ENCODE peak calls at places on chromosomes 13 and 19, in six cellular contexts. Z is mesendoderm, S is H1, B is mesenchymal stem cell, X is IMR-90, F is neuronal stem cell. N is an unnamed sample.

GRCh38 chr13:26255717-26256277 is 1.9 kb downstream of the CDK8 start:
- DNase-seq in Z (no peak), X (peak), S (no peak), B (peak), F (no peak), N (no peak)

GRCh38 chr13:87777395-87777794 is 106.2 kb downstream of the SLITRK5 start:
- DNase-seq in Z (peak), X (no peak), S (no peak), F (no peak), B (peak), N (no peak)

GRCh38 chr19:12867120-12868099 is 13.8 kb downstream of the DNASE2 start:
- DNase-seq in X (peak), B (peak), Z (peak), S (peak), F (peak), N (peak)

GRCh38 chr19:19502281-19502680 is 13.1 kb downstream of the TSSK6 start:
- DNase-seq in F (no peak), B (no peak), Z (no peak), X (no peak), S (no peak), N (no peak)

GRCh38 chr13:101838305-101838835 is 385.9 kb downstream of the ITGBL1 start:
- DNase-seq in X (peak), B (peak), S (no peak), Z (no peak), F (no peak), N (no peak)

GRCh38 chr19:13872695-13873389 is 4.1 kb upstream of the NANOS3 start:
- DNase-seq in F (peak), X (no peak), B (no peak), S (peak), Z (peak), N (peak)

GRCh38 chr19:55454787-55455243 is 6.6 kb downstream of the ISOC2 start:
- DNase-seq in X (peak), S (peak), Z (peak), F (no peak), B (peak), N (peak)

GRCh38 chr19:4737955-4738580 is 14.4 kb upstream of the DPP9 start:
- DNase-seq in F (peak), Z (no peak), X (no peak), S (no peak), B (no peak), N (no peak)

GRCh38 chr13:23790591-23791170 is 98.5 kb downstream of the MIPEP start:
- DNase-seq in F (no peak), B (peak), Z (peak), X (peak), S (no peak), N (no peak)

GRCh38 chr13:48603375-48603774 is 50.4 kb upstream of the CYSLTR2 start:
- DNase-seq in S (peak), F (no peak), X (no peak), B (no peak), Z (no peak), N (no peak)

GRCh38 chr13:98910501-98910951 is 67.3 kb downstream of the DOCK9 start:
- DNase-seq in F (no peak), B (peak), Z (peak), X (peak), S (no peak), N (no peak)

GRCh38 chr19:48330012-48330681 is 4.8 kb downstream of the EMP3 start:
- DNase-seq in F (peak), B (peak), S (peak), X (no peak), Z (peak), N (peak)

GRCh38 chr13:41200126-41200525 is 5.8 kb upstream of the KBTBD7 start:
- DNase-seq in S (no peak), Z (no peak), X (no peak), B (no peak), F (no peak), N (no peak)

GRCh38 chr13:100646030-100646673 is 28.4 kb downstream of the TMTC4 start:
- DNase-seq in S (no peak), B (peak), Z (peak), X (peak), F (no peak), N (no peak)

GRCh38 chr19:10991521-10992081 is 30.8 kb downstream of the SMARCA4 start:
- DNase-seq in B (no peak), X (no peak), Z (no peak), F (no peak), S (no peak), N (no peak)

GRCh38 chr19:11142528-11143171 is 12.9 kb downstream of the SPC24 start:
- DNase-seq in X (peak), F (peak), Z (peak), S (no peak), B (peak), N (peak)

GRCh38 chr19:16569609-16570320 is 2.5 kb downstream of the SLC35E1 start:
- DNase-seq in S (no peak), F (no peak), X (no peak), Z (peak), B (no peak), N (no peak)

GRCh38 chr19:1651548-1652394 is 644 bp downstream of the TCF3 start:
- DNase-seq in B (peak), F (peak), S (no peak), Z (peak), X (peak), N (no peak)
- H3K27ac ChIP-seq in B (no peak), F (peak), S (peak), Z (peak), X (peak), N (no peak)

DNA sequence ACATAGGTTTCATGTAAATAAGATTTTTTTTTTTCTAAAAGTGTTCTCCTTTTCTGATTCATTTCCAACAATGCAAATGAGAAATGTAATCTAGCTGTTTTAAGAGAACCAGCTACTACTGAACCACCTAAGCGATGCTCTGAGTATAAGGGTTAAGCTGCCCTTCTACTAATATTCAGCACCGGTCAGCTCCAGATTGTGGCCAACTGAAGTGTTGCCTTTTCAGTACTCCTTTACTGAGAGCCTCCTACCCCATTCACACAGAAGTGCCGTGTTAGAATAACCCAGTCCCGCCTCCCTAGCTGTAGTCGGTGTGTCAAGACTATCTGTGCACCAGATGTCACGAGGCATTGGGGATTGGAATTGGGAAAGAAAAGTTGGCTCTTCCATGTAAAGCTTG is 45.4 kb downstream of the FAM124A start:
- DNase-seq in X (no peak), F (no peak), Z (no peak), B (peak), S (no peak), N (peak)
- H2BK15ac ChIP-seq in X (no peak), F (no peak), Z (no peak), B (no peak), S (no peak), N (no peak)

GRCh38 chr19:30338066-30338465 is 34.1 kb upstream of the ZNF536 start:
- DNase-seq in S (no peak), B (no peak), Z (no peak), X (no peak), F (no peak), N (no peak)

GRCh38 chr19:30334841-30335240 is 37.3 kb upstream of the ZNF536 start:
- DNase-seq in S (no peak), X (no peak), F (no peak), B (no peak), Z (no peak), N (no peak)

GRCh38 chr19:30333291-30334065 is 38.7 kb upstream of the ZNF536 start:
- DNase-seq in Z (no peak), X (no peak), F (no peak), S (no peak), B (no peak), N (no peak)

GRCh38 chr19:30336290-30336689 is 35.9 kb upstream of the ZNF536 start:
- DNase-seq in Z (no peak), F (no peak), X (no peak), B (no peak), S (no peak), N (no peak)

GRCh38 chr19:30335306-30335886 is 36.8 kb upstream of the ZNF536 start:
- DNase-seq in B (no peak), F (no peak), X (no peak), Z (no peak), S (no peak), N (no peak)
- H3K27ac ChIP-seq in B (no peak), F (no peak), X (no peak), Z (no peak), S (no peak), N (no peak)

DNA sequence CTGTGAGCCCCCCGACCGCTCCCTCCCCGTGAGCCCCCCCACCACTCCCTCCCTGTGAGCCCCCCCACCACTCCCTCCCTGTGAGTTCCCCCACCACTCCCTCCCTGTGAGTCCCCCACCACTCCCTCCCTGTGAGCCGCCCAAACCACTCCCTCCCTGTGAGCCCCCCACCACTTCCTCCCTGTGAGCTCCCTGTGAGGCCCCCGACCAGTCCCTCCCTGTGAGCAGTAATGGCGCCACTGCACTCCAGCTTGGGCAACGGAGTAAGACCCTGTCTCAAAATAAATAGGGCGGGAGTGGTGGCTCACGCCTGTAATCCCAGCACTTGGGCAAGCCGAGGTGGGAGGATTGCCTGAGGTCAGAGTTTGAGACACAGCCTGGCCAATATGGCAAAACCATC is 9.9 kb downstream of the ABCA7 start:
- DNase-seq in Z (peak), S (no peak), F (no peak), B (no peak), X (no peak), N (no peak)
- H2BK15ac ChIP-seq in Z (no peak), S (no peak), F (no peak), B (no peak), X (no peak), N (no peak)

DNA sequence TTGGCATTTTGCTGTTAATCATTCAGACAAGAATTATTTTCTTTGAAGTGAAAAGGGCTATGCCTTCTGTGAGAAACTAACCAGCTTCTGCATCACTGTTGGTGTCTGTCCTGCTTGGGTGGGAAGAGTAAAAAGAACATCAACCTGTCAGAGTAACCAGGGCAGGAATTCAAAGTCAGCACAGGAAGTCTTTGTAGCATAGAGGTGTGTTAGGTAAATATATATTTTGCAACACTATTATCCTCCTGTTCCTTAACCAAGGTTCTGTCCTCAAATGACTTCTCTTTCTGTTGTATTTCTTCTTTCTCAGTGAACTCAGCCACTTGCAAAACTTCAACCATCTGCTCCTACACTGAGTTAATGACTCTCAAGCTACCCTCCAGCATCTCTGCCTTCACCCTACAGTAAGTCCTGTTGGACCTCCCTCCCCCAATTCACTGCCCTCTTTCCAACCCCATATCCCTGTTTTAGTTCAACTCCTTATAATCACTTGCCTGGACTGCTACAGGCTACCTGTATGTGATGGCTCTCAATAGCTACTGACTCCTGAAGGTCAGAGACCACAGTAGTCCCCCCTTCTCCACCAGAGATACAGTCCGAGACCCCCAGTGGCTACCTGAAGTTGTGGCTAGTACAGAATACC is 49.9 kb downstream of the SMAD9 start:
- DNase-seq in Z (no peak), B (no peak), X (no peak), F (no peak), S (no peak), N (no peak)
- H3K27ac ChIP-seq in Z (no peak), B (no peak), X (no peak), F (no peak), S (no peak), N (no peak)

DNA sequence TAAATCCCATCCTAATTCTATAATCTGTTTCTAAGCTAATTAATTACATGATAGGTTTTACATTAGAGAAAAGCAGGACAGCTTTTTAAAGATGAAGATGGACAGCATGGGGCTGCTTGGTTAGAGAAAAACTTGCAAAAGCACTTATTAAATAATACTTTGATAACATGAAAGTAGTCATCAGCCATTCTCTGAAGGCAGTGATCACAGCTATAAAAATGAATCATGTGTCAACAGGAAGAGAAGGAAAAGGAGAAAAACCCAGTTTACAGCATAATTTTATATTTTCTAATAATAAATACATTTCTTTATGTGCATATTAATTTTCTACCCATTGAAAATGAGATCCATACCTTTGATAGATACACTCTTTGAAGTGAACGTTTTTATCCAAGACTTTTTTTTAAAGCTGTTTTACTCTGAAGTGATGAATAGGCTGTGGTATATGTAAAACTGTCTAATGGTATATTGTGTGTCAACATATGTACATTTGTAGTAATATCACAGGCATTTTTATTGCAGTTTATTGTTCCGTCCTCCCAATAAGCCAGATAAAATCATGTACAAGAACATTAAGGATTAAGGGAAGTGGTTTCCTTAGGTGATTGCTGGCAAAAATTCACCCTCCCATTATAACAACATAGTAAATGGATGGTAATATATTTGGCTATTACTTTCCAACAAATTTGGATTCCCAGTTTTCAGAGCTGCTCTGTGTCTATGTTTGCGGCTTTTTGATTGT is 1.4 kb upstream of the KLF5 start:
- DNase-seq in S (no peak), X (no peak), F (no peak), B (no peak), Z (no peak), N (no peak)
- H2BK15ac ChIP-seq in S (no peak), X (no peak), F (no peak), B (no peak), Z (no peak), N (no peak)

N was measured in H9.